ENCODE peak calls at places on chromosomes 11 and 22, in ten cellular contexts. K is testis, P is HCT116, N is fibroblast of lung, H is lower lobe of right lung, C is GM23338, F is osteoblast, O is prostate gland, V is endodermal cell, B is pancreas. Q is an unnamed sample.

GRCh38 chr22:44391481-44392445 is 79.0 kb upstream of the SHISAL1 start:
- DNase-seq in K (no peak), P (no peak), N (no peak), H (no peak), C (peak; percentile 47), F (peak; percentile 69), O (no peak), V (peak; percentile 67), B (peak; percentile 22), Q (no peak)

GRCh38 chr11:57568330-57568766 is 876 bp upstream of the UBE2L6 start:
- DNase-seq in K (no peak), P (peak; percentile 56), N (peak; percentile 79), H (no peak), C (peak; percentile 93), F (no peak), O (no peak), V (peak; percentile 97), B (no peak), Q (peak; percentile 91)

GRCh38 chr11:35419713-35420333 is 465 bp upstream of the SLC1A2 start:
- DNase-seq in K (no peak), P (no peak), N (no peak), H (peak; percentile 43), C (peak; percentile 22), F (peak; percentile 76), O (no peak), V (peak; percentile 52), B (peak; percentile 44), Q (no peak)

GRCh38 chr11:32434387-32435151 is 770 bp downstream of the WT1 start:
- DNase-seq in K (peak; percentile 39), P (no peak), N (no peak), H (no peak), C (peak; percentile 69), F (no peak), O (no peak), V (peak; percentile 85), B (no peak), Q (no peak)

GRCh38 chr11:123588117-123588815 is 66.2 kb downstream of the SCN3B start:
- DNase-seq in K (peak; percentile 60), P (no peak), N (no peak), H (no peak), C (no peak), F (no peak), O (no peak), V (no peak), B (no peak), Q (peak; percentile 87)

GRCh38 chr11:86183694-86184093 is 60.9 kb upstream of the EED start:
- DNase-seq in K (no peak), P (no peak), N (peak; percentile 72), H (no peak), C (no peak), F (no peak), O (no peak), V (no peak), B (no peak), Q (no peak)

GRCh38 chr11:19093976-19094375 is 23.0 kb upstream of the ZDHHC13 start:
- DNase-seq in K (no peak), P (no peak), N (no peak), H (no peak), C (no peak), F (peak; percentile 65), O (no peak), V (no peak), B (no peak), Q (no peak)

GRCh38 chr11:61007971-61008896 is 36.8 kb downstream of the CD6 start:
- DNase-seq in K (peak; percentile 31), P (no peak), N (no peak), H (no peak), C (peak; percentile 96), F (peak; percentile 88), O (no peak), V (peak; percentile 96), B (no peak), Q (peak; percentile 56)

GRCh38 chr11:22884268-22884667 is 24.0 kb upstream of the CCDC179 start:
- DNase-seq in K (no peak), P (no peak), N (no peak), H (no peak), C (no peak), F (no peak), O (no peak), V (no peak), B (no peak), Q (no peak)

GRCh38 chr11:107250017-107250416 is 207.6 kb downstream of the CWF19L2 start:
- DNase-seq in K (no peak), P (no peak), N (no peak), H (no peak), C (peak; percentile 45), F (no peak), O (no peak), V (no peak), B (no peak), Q (no peak)

GRCh38 chr11:47160753-47161133 is 15.9 kb downstream of the ARFGAP2 start:
- DNase-seq in K (no peak), P (no peak), N (no peak), H (no peak), C (peak; percentile 30), F (no peak), O (no peak), V (no peak), B (no peak), Q (no peak)

DNA sequence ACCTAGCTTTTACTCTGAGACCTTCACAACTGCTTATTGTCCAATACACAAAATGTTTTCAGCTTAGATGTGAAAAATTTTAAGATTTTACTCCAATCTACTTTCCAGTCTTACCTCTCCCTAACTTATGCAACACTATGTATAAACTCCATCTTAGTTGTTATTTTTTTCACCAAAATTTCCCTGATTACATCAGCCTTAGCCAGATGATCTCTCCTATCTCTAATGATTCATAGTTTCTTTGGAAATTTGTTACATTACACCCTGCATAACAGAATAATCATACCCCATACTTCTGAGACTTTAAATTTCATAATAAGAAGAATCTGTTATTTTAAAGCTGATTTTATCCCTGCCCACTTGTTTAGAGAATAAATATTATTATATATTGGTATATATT is 620.9 kb upstream of the ANO3 start:
- DNase-seq in K (no peak), P (no peak), N (peak; percentile 54), H (no peak), C (no peak), F (no peak), O (no peak), V (no peak), B (no peak), Q (no peak)
- H3K4me3 ChIP-seq in K (no peak overlapping the region), P (no peak overlapping the region), N (no peak overlapping the region), H (no peak overlapping the region), C (no peak overlapping the region), F (no peak overlapping the region), O (no peak overlapping the region), V (no peak overlapping the region), B (no peak overlapping the region), Q (no peak overlapping the region)

DNA sequence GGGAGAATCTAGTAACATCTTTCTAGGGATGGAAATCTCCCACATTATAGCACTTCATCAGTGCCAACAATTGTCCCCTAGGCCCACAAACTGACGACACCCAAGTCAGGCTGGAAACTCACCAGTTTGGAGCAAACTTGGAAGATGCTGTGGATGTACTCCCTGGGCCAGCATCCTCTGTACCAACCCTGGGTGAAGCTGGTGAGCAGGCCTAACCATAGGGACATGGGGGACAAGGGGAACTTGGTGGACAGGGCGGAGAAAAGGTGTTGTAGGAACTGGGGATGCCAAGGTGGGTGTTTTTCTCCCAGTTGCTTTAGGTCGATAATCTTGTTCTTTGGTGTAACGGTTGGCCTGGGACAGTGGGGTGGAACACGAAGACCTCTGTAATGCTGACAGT is 42.2 kb downstream of the DRG1 start:
- DNase-seq in K (no peak), P (no peak), N (no peak), H (no peak), C (no peak), F (no peak), O (no peak), V (no peak), B (no peak), Q (no peak)
- H3K36me3 ChIP-seq in K (no peaks in the 10 kb centered on the region), P (peaks cover 63% of the 10 kb centered on the region), N (peaks cover 26% of the 10 kb centered on the region), H (peaks cover 99% of the 10 kb centered on the region), C (peaks cover 14% of the 10 kb centered on the region), F (peaks cover 90% of the 10 kb centered on the region), O (peaks cover 5% of the 10 kb centered on the region), V (peaks cover 90% of the 10 kb centered on the region), B (peaks cover 58% of the 10 kb centered on the region), Q (peaks cover 11% of the 10 kb centered on the region)

GRCh38 chr11:13963949-13964770 is 1.6 kb downstream of the SPON1 start:
- DNase-seq in K (no peak), P (no peak), N (no peak), H (peak; percentile 45), C (peak; percentile 55), F (peak; percentile 69), O (no peak), V (peak; percentile 79), B (peak; percentile 64), Q (peak; percentile 76)
- H3K4me3 ChIP-seq in K (peak overlapping the region; percentile 45), P (no peak overlapping the region), N (peak overlapping the region; percentile 29), H (peak overlapping the region; percentile 58), C (peak overlapping the region; percentile 75), F (no peak overlapping the region), O (peak overlapping the region; percentile 23), V (peak overlapping the region; percentile 71), B (peak overlapping the region; percentile 44), Q (peak overlapping the region; percentile 56)

GRCh38 chr11:66220566-66220935 is 47.9 kb upstream of the RAB1B start:
- DNase-seq in K (no peak), P (no peak), N (no peak), H (no peak), C (no peak), F (no peak), O (no peak), V (no peak), B (no peak), Q (no peak)

GRCh38 chr11:66224226-66224850 is 44.1 kb upstream of the RAB1B start:
- DNase-seq in K (no peak), P (no peak), N (no peak), H (no peak), C (no peak), F (no peak), O (no peak), V (peak; percentile 17), B (no peak), Q (no peak)

GRCh38 chr11:66221726-66222236 is 46.7 kb upstream of the RAB1B start:
- DNase-seq in K (no peak), P (no peak), N (no peak), H (no peak), C (no peak), F (no peak), O (no peak), V (peak; percentile 43), B (no peak), Q (no peak)

GRCh38 chr11:66221012-66221411 is 47.4 kb upstream of the RAB1B start:
- DNase-seq in K (no peak), P (no peak), N (no peak), H (no peak), C (no peak), F (no peak), O (no peak), V (peak; percentile 26), B (no peak), Q (no peak)

DNA sequence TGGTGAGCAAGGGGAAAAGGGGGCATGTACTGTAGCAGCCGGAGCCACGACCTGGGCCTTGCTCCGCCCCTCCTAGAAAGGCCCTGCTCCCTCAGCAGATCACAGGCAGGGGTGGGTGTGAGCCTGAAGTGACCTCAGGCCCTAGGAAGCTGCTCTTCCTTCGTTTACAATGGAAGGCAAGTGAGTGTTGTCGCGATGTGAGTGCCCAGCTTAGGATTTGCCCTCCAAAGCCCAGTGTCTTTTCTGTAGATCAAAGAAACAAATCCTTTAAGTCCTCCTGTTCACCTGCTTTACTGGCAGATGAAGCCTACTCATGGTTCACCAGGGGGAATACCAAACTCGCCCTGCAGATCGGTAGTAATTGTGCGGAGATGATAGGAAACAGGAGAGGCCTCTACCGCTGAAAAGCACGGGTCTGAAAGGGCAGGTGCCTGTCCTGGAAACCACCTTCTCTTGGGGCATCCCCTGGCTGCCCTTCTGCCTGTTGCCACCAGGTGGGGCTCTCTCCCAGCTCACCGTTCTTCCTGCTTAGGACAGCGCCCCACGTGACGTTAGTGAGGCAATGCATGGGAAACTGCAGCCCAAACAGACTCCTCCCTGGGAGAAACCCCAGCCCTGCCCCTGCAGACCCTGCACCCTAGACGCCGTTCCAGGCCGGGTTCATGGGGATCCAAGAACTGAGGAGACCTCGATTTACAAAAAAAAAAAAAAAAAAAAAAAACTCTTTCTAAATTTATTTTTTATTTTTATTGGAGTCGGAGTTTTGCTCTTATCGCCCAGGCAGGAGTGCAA is 45.9 kb upstream of the RAB1B start:
- DNase-seq in K (peak; percentile 97), P (peak; percentile 88), N (peak; percentile 91), H (peak; percentile 93), C (peak; percentile 99), F (peak; percentile 92), O (peak; percentile 93), V (peak; percentile 96), B (peak; percentile 94), Q (peak; percentile 90)
- H3K36me3 ChIP-seq in K (no peaks in the 10 kb centered on the region), P (peaks cover 4% of the 10 kb centered on the region), N (peaks cover 2% of the 10 kb centered on the region), H (peaks cover 57% of the 10 kb centered on the region), C (no peaks in the 10 kb centered on the region), F (peaks cover 54% of the 10 kb centered on the region), O (no peaks in the 10 kb centered on the region), V (peaks cover 62% of the 10 kb centered on the region), B (no peaks in the 10 kb centered on the region), Q (no peaks in the 10 kb centered on the region)